ENCODE peak calls at places on chromosome 19, in nine cellular contexts. P, I, A, R, E, K, M, V and T are unnamed samples.

GRCh38 chr19:19120308-19121156 is 17.7 kb downstream of the TMEM161A start:
- DNase-seq in K (no peak), R (peak), E (peak), V (no peak), M (no peak), P (peak), A (no peak), I (no peak), T (no peak)

GRCh38 chr19:48635966-48636858 is 967 bp downstream of the DBP start:
- DNase-seq in K (no peak), E (no peak), A (no peak), P (no peak), I (no peak), V (peak), M (no peak), R (no peak), T (no peak)

GRCh38 chr19:41699231-41699967 is 9.0 kb upstream of the CEACAM5 start:
- DNase-seq in I (no peak), K (no peak), P (no peak), E (no peak), V (peak), M (no peak), A (no peak), R (no peak), T (no peak)

GRCh38 chr19:57803594-57804325 is 11.0 kb downstream of the ZNF552 start:
- DNase-seq in E (peak), I (peak), P (peak), K (no peak), V (no peak), M (peak), A (no peak), R (peak), T (no peak)

GRCh38 chr19:17021793-17022590 is 4.6 kb downstream of the CPAMD8 start:
- DNase-seq in E (peak), K (no peak), P (no peak), M (no peak), I (no peak), A (no peak), R (no peak), V (no peak), T (no peak)

GRCh38 chr19:45577111-45577905 is 7.3 kb downstream of the OPA3 start:
- DNase-seq in P (no peak), E (peak), M (peak), I (no peak), V (no peak), R (peak), K (no peak), A (no peak), T (peak)

GRCh38 chr19:45097776-45098520 is 5.0 kb downstream of the PPP1R37 start:
- DNase-seq in K (no peak), R (peak), M (peak), I (no peak), E (peak), P (no peak), A (no peak), V (no peak), T (peak)

GRCh38 chr19:9306443-9306842 is 3.2 kb downstream of the ZNF699 start:
- DNase-seq in I (no peak), P (no peak), M (peak), R (no peak), K (no peak), E (peak), V (no peak), A (no peak), T (no peak)

GRCh38 chr19:15374796-15375440 is 4.7 kb downstream of the AKAP8 start:
- DNase-seq in P (no peak), A (no peak), V (peak), M (no peak), E (no peak), R (no peak), I (no peak), K (no peak), T (peak)